ENCODE peak calls at places on chromosomes 11 and 22, in ten cellular contexts. Z, B, M, K, P, F, V, N, R and W are unnamed samples.

GRCh38 chr11:100562102-100562501 is 125.0 kb upstream of the ARHGAP42 start:
- DNase-seq in Z (no peak), B (no peak), M (no peak), K (no peak), P (no peak), F (no peak), V (peak), N (peak), R (peak), W (no peak)

GRCh38 chr22:37559521-37559900 is 769 bp upstream of the CDC42EP1 start:
- DNase-seq in Z (no peak), B (no peak), M (no peak), K (no peak), P (no peak), F (no peak), V (no peak), N (no peak), R (no peak), W (no peak)

GRCh38 chr11:88521354-88522310 is 184.1 kb upstream of the CTSC start:
- DNase-seq in Z (no peak), B (no peak), M (no peak), K (no peak), P (no peak), F (no peak), V (no peak), N (no peak), R (no peak), W (no peak)

GRCh38 chr11:93192163-93192562 is 5.6 kb downstream of the SLC36A4 start:
- DNase-seq in Z (no peak), B (peak), M (no peak), K (no peak), P (no peak), F (no peak), V (no peak), N (no peak), R (no peak), W (no peak)

GRCh38 chr11:28815110-28815509 is 706.9 kb downstream of the METTL15 start:
- DNase-seq in Z (no peak), B (no peak), M (no peak), K (no peak), P (no peak), F (no peak), V (no peak), N (no peak), R (no peak), W (no peak)

GRCh38 chr11:29293825-29294224 is 723.0 kb downstream of the KCNA4 start:
- DNase-seq in Z (no peak), B (no peak), M (no peak), K (no peak), P (no peak), F (no peak), V (no peak), N (no peak), R (peak), W (no peak)

GRCh38 chr11:19660076-19660475 is 52.6 kb upstream of the NAV2 start:
- DNase-seq in Z (no peak), B (no peak), M (no peak), K (no peak), P (no peak), F (no peak), V (no peak), N (no peak), R (peak), W (peak)

GRCh38 chr11:1163321-1163910 is 5.7 kb downstream of the MUC5AC start:
- DNase-seq in Z (peak), B (no peak), M (no peak), K (no peak), P (no peak), F (no peak), V (no peak), N (no peak), R (no peak), W (no peak)

GRCh38 chr22:50326959-50327710 is at the start of gene DENND6B:
- DNase-seq in Z (peak), B (no peak), M (peak), K (peak), P (peak), F (peak), V (peak), N (peak), R (peak), W (peak)

GRCh38 chr11:1931326-1931725 is 11.8 kb downstream of the TNNT3 start:
- DNase-seq in Z (no peak), B (no peak), M (no peak), K (no peak), P (no peak), F (no peak), V (peak), N (no peak), R (no peak), W (no peak)

GRCh38 chr11:44351898-44352498 is 42.1 kb upstream of the ALX4 start:
- DNase-seq in Z (no peak), B (no peak), M (no peak), K (no peak), P (no peak), F (no peak), V (no peak), N (no peak), R (no peak), W (no peak)

GRCh38 chr22:50035976-50036375 is 22.1 kb downstream of the TTLL8 start:
- DNase-seq in Z (no peak), B (no peak), M (no peak), K (no peak), P (no peak), F (no peak), V (no peak), N (no peak), R (no peak), W (no peak)

GRCh38 chr11:76805206-76805913 is 22.2 kb downstream of the TSKU start:
- DNase-seq in Z (no peak), B (no peak), M (no peak), K (no peak), P (no peak), F (no peak), V (no peak), N (no peak), R (peak), W (peak)

GRCh38 chr11:57653162-57653561 is 3.5 kb upstream of the YPEL4 start:
- DNase-seq in Z (no peak), B (no peak), M (no peak), K (no peak), P (no peak), F (no peak), V (no peak), N (no peak), R (no peak), W (no peak)

GRCh38 chr11:128563942-128564641 is 23.3 kb downstream of the ETS1 start:
- DNase-seq in Z (no peak), B (no peak), M (no peak), K (no peak), P (no peak), F (no peak), V (no peak), N (no peak), R (no peak), W (no peak)

GRCh38 chr22:37824674-37825641 is 1.8 kb downstream of the GALR3 start:
- DNase-seq in Z (no peak), B (no peak), M (no peak), K (peak), P (no peak), F (no peak), V (no peak), N (no peak), R (no peak), W (no peak)

GRCh38 chr11:88310246-88310645 is 27.3 kb downstream of the CTSC start:
- DNase-seq in Z (no peak), B (no peak), M (no peak), K (no peak), P (no peak), F (no peak), V (no peak), N (no peak), R (no peak), W (no peak)

GRCh38 chr11:24588075-24588474 is 91.2 kb downstream of the LUZP2 start:
- DNase-seq in Z (no peak), B (no peak), M (no peak), K (no peak), P (no peak), F (no peak), V (no peak), N (no peak), R (peak), W (no peak)